ENCODE peak calls at places on chromosomes 5 and 9, in five cellular contexts. O is AG09319, Z is Caki2, W is M059J, U is T-cell. C is an unnamed sample.

GRCh38 chr9:77879344-77880089 is 152.1 kb downstream of the GNAQ start:
- DNase-seq in W (peak), O (peak), U (no peak), Z (no peak), C (no peak)

GRCh38 chr9:129176786-129177442 is 1.1 kb downstream of the IER5L start:
- DNase-seq in O (no peak), U (no peak), Z (peak), W (peak), C (no peak)

GRCh38 chr9:81789751-81790150 is 100.4 kb upstream of the TLE1 start:
- DNase-seq in U (no peak), W (peak), O (no peak), Z (no peak), C (no peak)

GRCh38 chr9:75855509-75855908 is 35.0 kb upstream of the PCSK5 start:
- DNase-seq in Z (no peak), U (no peak), O (no peak), W (peak), C (no peak)

GRCh38 chr5:137055271-137055872 is 443.8 kb downstream of the SPOCK1 start:
- DNase-seq in W (no peak), U (no peak), O (no peak), Z (no peak), C (no peak)

GRCh38 chr9:109121218-109121796 is 1.6 kb upstream of the TMEM245 start:
- DNase-seq in Z (no peak), U (no peak), W (no peak), O (no peak), C (no peak)

GRCh38 chr9:124079176-124079925 is 67.8 kb downstream of the LHX2 start:
- DNase-seq in Z (peak), U (no peak), O (no peak), W (peak), C (no peak)

GRCh38 chr5:64292611-64293215 is 127.1 kb downstream of the RNF180 start:
- DNase-seq in Z (no peak), O (no peak), U (no peak), W (no peak), C (no peak)

GRCh38 chr5:57219386-57219785 is 45.5 kb downstream of the GPBP1 start:
- DNase-seq in W (no peak), U (no peak), O (no peak), Z (peak), C (no peak)

GRCh38 chr5:17087035-17087434 is 130.4 kb upstream of the BASP1 start:
- DNase-seq in U (no peak), O (no peak), Z (peak), W (peak), C (no peak)

GRCh38 chr9:78863531-78863930 is 566.6 kb downstream of the PSAT1 start:
- DNase-seq in W (no peak), O (no peak), U (no peak), Z (no peak), C (no peak)

GRCh38 chr5:123206618-123207320 is 117.7 kb downstream of the PRDM6 start:
- DNase-seq in W (no peak), O (no peak), U (no peak), Z (no peak), C (no peak)

GRCh38 chr5:88145603-88146467 is 122.8 kb downstream of the TMEM161B start:
- DNase-seq in O (no peak), U (no peak), W (peak), Z (no peak), C (no peak)

GRCh38 chr9:27355166-27355565 is 58.2 kb upstream of the EQTN start:
- DNase-seq in W (no peak), O (no peak), U (no peak), Z (no peak), C (no peak)

GRCh38 chr5:127409236-127409921 is 108.1 kb upstream of the PRRC1 start:
- DNase-seq in W (no peak), U (no peak), Z (no peak), O (no peak), C (no peak)

GRCh38 chr5:61030163-61030482 is 85.1 kb downstream of the NDUFAF2 start:
- DNase-seq in O (no peak), U (no peak), Z (no peak), W (no peak), C (no peak)

GRCh38 chr5:160846642-160847041 is 5.4 kb downstream of the ATP10B start:
- DNase-seq in Z (no peak), U (no peak), W (no peak), O (no peak), C (no peak)